ENCODE peak calls at places on chromosomes 16 and 17, in six cellular contexts. U, R, F, B, M and C are unnamed samples.

GRCh38 chr16:4537376-4538066 is 1.1 kb downstream of the CDIP1 start:
- DNase-seq in U (no peak), R (no peak), F (no peak), B (no peak), M (no peak), C (peak; percentile 25)

GRCh38 chr17:76353004-76353598 is 615 bp downstream of the PRPSAP1 start:
- DNase-seq in U (peak; percentile 27), R (no peak), F (peak; percentile 12), B (no peak), M (no peak), C (peak; percentile 42)

GRCh38 chr17:13474073-13474800 is 127.5 kb downstream of the HS3ST3A1 start:
- DNase-seq in U (no peak), R (no peak), F (no peak), B (no peak), M (no peak), C (no peak)

GRCh38 chr17:17506893-17507464 is 10.8 kb upstream of the RASD1 start:
- DNase-seq in U (no peak), R (no peak), F (no peak), B (no peak), M (no peak), C (no peak)

GRCh38 chr17:47276868-47277267 is 23.2 kb downstream of the ITGB3 start:
- DNase-seq in U (no peak), R (no peak), F (peak; percentile 52), B (no peak), M (peak; percentile 88), C (peak; percentile 78)

GRCh38 chr16:29962344-29962994 is 590 bp downstream of the TMEM219 start:
- DNase-seq in U (no peak), R (peak; percentile 10), F (no peak), B (no peak), M (no peak), C (peak; percentile 68)

GRCh38 chr17:68777243-68777855 is 176.2 kb upstream of the FAM20A start:
- DNase-seq in U (no peak), R (peak; percentile 69), F (peak; percentile 59), B (no peak), M (peak; percentile 86), C (peak; percentile 74)

GRCh38 chr17:31580331-31581021 is 189.0 kb downstream of the RAB11FIP4 start:
- DNase-seq in U (peak; percentile 65), R (no peak), F (no peak), B (no peak), M (no peak), C (peak; percentile 72)

GRCh38 chr16:51327001-51327400 is 175.9 kb upstream of the SALL1 start:
- DNase-seq in U (no peak), R (no peak), F (no peak), B (no peak), M (no peak), C (peak; percentile 74)

GRCh38 chr17:78748730-78749317 is 33.2 kb downstream of the CYTH1 start:
- DNase-seq in U (no peak), R (peak; percentile 100), F (peak; percentile 70), B (peak; percentile 58), M (peak; percentile 38), C (peak; percentile 38)

GRCh38 chr16:11768850-11769249 is 26.2 kb upstream of the TXNDC11 start:
- DNase-seq in U (no peak), R (peak; percentile 40), F (no peak), B (no peak), M (no peak), C (no peak)

GRCh38 chr16:78211951-78212350 is 112.5 kb downstream of the WWOX start:
- DNase-seq in U (no peak), R (no peak), F (no peak), B (no peak), M (no peak), C (no peak)

GRCh38 chr17:50396261-50397110 is 837 bp downstream of the LRRC59 start:
- DNase-seq in U (peak; percentile 36), R (peak; percentile 36), F (peak; percentile 38), B (no peak), M (peak; percentile 38), C (peak; percentile 73)

GRCh38 chr17:73230088-73230487 is 31.6 kb downstream of the CPSF4L start:
- DNase-seq in U (no peak), R (no peak), F (no peak), B (no peak), M (no peak), C (no peak)

GRCh38 chr17:48051706-48052486 is 3.7 kb downstream of the NFE2L1 start:
- DNase-seq in U (no peak), R (no peak), F (peak; percentile 59), B (no peak), M (peak; percentile 60), C (peak; percentile 93)

GRCh38 chr17:17398928-17399926 is 77.6 kb upstream of the MED9 start:
- DNase-seq in U (no peak), R (no peak), F (no peak), B (no peak), M (no peak), C (no peak)

GRCh38 chr16:75236232-75236631 is 15.2 kb downstream of the BCAR1 start:
- DNase-seq in U (no peak), R (no peak), F (no peak), B (no peak), M (no peak), C (no peak)

GRCh38 chr16:78479723-78480122 is 380.3 kb downstream of the WWOX start:
- DNase-seq in U (no peak), R (no peak), F (no peak), B (no peak), M (no peak), C (no peak)

GRCh38 chr17:5419959-5420653 is at the start of gene RPAIN:
- DNase-seq in U (peak; percentile 62), R (peak; percentile 72), F (peak; percentile 92), B (peak; percentile 65), M (peak; percentile 56), C (no peak)

GRCh38 chr17:1179635-1180433 is at the start of gene ABR:
- DNase-seq in U (no peak), R (no peak), F (no peak), B (no peak), M (no peak), C (peak; percentile 46)

GRCh38 chr17:70110443-70110880 is 35.4 kb downstream of the KCNJ16 start:
- DNase-seq in U (no peak), R (no peak), F (peak; percentile 19), B (no peak), M (no peak), C (no peak)

GRCh38 chr16:5982979-5983378 is 885.4 kb upstream of the EEF2KMT start:
- DNase-seq in U (no peak), R (no peak), F (no peak), B (no peak), M (no peak), C (no peak)